ENCODE peak calls at places on chromosomes 7 and 10, in four cellular contexts. One of them, this sample, is unnamed.

GRCh38 chr10:49407552-49408137 is 11.8 kb upstream of the DRGX start:
- DNase-seq in neural progenitor cell: peak; percentile 85
- DNase-seq in colonic mucosa: peak; percentile 80
- DNase-seq in testis: peak; percentile 90
- DNase-seq in this sample: peak; percentile 86

GRCh38 chr10:29949411-29950011 is 109.9 kb downstream of the JCAD start:
- DNase-seq in neural progenitor cell: no peak
- DNase-seq in colonic mucosa: no peak
- DNase-seq in testis: no peak
- DNase-seq in this sample: no peak

GRCh38 chr10:60976687-60977086 is 32.7 kb upstream of the RHOBTB1 start:
- DNase-seq in neural progenitor cell: no peak
- DNase-seq in colonic mucosa: no peak
- DNase-seq in testis: no peak
- DNase-seq in this sample: no peak

GRCh38 chr10:28663576-28664368 is 13.5 kb upstream of the BAMBI start:
- DNase-seq in neural progenitor cell: peak; percentile 91
- DNase-seq in colonic mucosa: peak; percentile 80
- DNase-seq in testis: peak; percentile 88
- DNase-seq in this sample: peak; percentile 94

GRCh38 chr7:102285541-102286236 is 979 bp upstream of the SH2B2 start:
- DNase-seq in neural progenitor cell: peak; percentile 22
- DNase-seq in colonic mucosa: no peak
- DNase-seq in testis: no peak
- DNase-seq in this sample: no peak

GRCh38 chr7:46847126-46847525 is 734.8 kb downstream of the TNS3 start:
- DNase-seq in neural progenitor cell: no peak
- DNase-seq in colonic mucosa: no peak
- DNase-seq in testis: no peak
- DNase-seq in this sample: no peak

GRCh38 chr10:91391915-91392314 is 18.2 kb upstream of the HECTD2 start:
- DNase-seq in neural progenitor cell: no peak
- DNase-seq in colonic mucosa: no peak
- DNase-seq in testis: no peak
- DNase-seq in this sample: peak; percentile 86

GRCh38 chr10:75397571-75397921 is 4.0 kb downstream of the ZNF503 start:
- DNase-seq in neural progenitor cell: peak; percentile 54
- DNase-seq in colonic mucosa: no peak
- DNase-seq in testis: no peak
- DNase-seq in this sample: peak; percentile 50

GRCh38 chr10:112873541-112873940 is 76.5 kb upstream of the TCF7L2 start:
- DNase-seq in neural progenitor cell: no peak
- DNase-seq in colonic mucosa: no peak
- DNase-seq in testis: no peak
- DNase-seq in this sample: no peak

GRCh38 chr7:88357295-88357694 is 50.6 kb upstream of the STEAP4 start:
- DNase-seq in neural progenitor cell: no peak
- DNase-seq in colonic mucosa: peak; percentile 28
- DNase-seq in testis: peak; percentile 56
- DNase-seq in this sample: no peak

GRCh38 chr7:81462672-81463071 is 307.2 kb downstream of the HGF start:
- DNase-seq in neural progenitor cell: no peak
- DNase-seq in colonic mucosa: no peak
- DNase-seq in testis: no peak
- DNase-seq in this sample: peak; percentile 37

GRCh38 chr7:80279760-80280159 is 145.1 kb downstream of the GNAI1 start:
- DNase-seq in neural progenitor cell: no peak
- DNase-seq in colonic mucosa: no peak
- DNase-seq in testis: peak; percentile 68
- DNase-seq in this sample: peak; percentile 18

GRCh38 chr7:157925383-157925875 is 588.6 kb downstream of the DNAJB6 start:
- DNase-seq in neural progenitor cell: no peak
- DNase-seq in colonic mucosa: no peak
- DNase-seq in testis: no peak
- DNase-seq in this sample: no peak

GRCh38 chr7:44080686-44081265 is 1.6 kb downstream of the POLM start:
- DNase-seq in neural progenitor cell: no peak
- DNase-seq in colonic mucosa: no peak
- DNase-seq in testis: no peak
- DNase-seq in this sample: no peak

GRCh38 chr7:44079221-44080021 is 2.9 kb downstream of the POLM start:
- DNase-seq in neural progenitor cell: no peak
- DNase-seq in colonic mucosa: no peak
- DNase-seq in testis: no peak
- DNase-seq in this sample: no peak

GRCh38 chr7:44082541-44083207 is 344 bp upstream of the POLM start:
- DNase-seq in neural progenitor cell: peak; percentile 99
- DNase-seq in colonic mucosa: peak; percentile 98
- DNase-seq in testis: peak; percentile 100
- DNase-seq in this sample: peak; percentile 99

GRCh38 chr7:44080118-44080517 is 2.2 kb downstream of the POLM start:
- DNase-seq in neural progenitor cell: no peak
- DNase-seq in colonic mucosa: no peak
- DNase-seq in testis: no peak
- DNase-seq in this sample: no peak

GRCh38 chr7:44081266-44081748 is 1.0 kb downstream of the POLM start:
- DNase-seq in neural progenitor cell: no peak
- DNase-seq in colonic mucosa: no peak
- DNase-seq in testis: no peak
- DNase-seq in this sample: no peak
- H3K4me3 ChIP-seq in neural progenitor cell: peak overlapping the region; percentile 78
- H3K4me3 ChIP-seq in colonic mucosa: peak overlapping the region; percentile 82
- H3K4me3 ChIP-seq in testis: peak overlapping the region; percentile 95
- H3K4me3 ChIP-seq in this sample: peak overlapping the region; percentile 55

DNA sequence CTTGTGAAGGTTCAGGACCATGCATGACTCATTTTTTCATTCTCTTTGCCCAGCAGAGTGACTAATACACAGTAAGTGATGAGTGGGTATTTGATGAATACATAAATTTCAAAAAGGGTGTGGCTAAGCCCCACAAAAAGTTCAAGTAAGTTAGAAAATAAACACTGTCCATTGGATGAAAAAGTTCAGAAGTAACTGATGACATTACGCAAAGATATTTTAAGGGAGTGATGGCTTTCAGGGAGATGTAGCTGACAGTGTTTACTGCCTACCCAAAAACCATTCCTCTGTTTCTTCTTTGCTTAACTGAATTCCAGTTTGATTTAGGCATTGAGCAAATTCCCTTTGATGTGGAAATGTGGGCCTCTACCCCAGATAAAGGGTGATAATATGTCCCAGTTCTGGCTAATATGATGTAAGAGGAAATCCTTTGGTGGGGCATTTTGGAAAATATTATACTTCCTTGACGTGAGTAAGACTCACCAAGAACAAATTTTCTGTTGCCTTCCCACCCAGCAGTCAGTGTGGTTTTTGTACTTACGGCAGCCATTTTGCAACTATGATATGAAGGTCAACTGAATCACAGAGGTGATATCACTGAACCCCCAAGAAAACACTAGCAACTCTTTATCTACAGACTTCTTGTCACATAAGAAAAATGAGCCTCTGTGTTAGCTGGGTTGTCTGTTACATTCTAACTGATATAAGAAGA is 29.0 kb upstream of the EBLN1 start:
- DNase-seq in neural progenitor cell: no peak
- DNase-seq in colonic mucosa: no peak
- DNase-seq in testis: no peak
- DNase-seq in this sample: no peak
- H3K27ac ChIP-seq in neural progenitor cell: no peak overlapping the region
- H3K27ac ChIP-seq in colonic mucosa: no peak overlapping the region
- H3K27ac ChIP-seq in testis: peak overlapping the region; percentile 46
- H3K27ac ChIP-seq in this sample: no peak overlapping the region

GRCh38 chr10:73465978-73466709 is 29.7 kb downstream of the PPP3CB start:
- DNase-seq in neural progenitor cell: no peak
- DNase-seq in colonic mucosa: no peak
- DNase-seq in testis: no peak
- DNase-seq in this sample: no peak

GRCh38 chr10:73467210-73467609 is 28.6 kb downstream of the PPP3CB start:
- DNase-seq in neural progenitor cell: no peak
- DNase-seq in colonic mucosa: no peak
- DNase-seq in testis: no peak
- DNase-seq in this sample: no peak

GRCh38 chr10:73471226-73471625 is 24.6 kb downstream of the PPP3CB start:
- DNase-seq in neural progenitor cell: no peak
- DNase-seq in colonic mucosa: no peak
- DNase-seq in testis: no peak
- DNase-seq in this sample: no peak

DNA sequence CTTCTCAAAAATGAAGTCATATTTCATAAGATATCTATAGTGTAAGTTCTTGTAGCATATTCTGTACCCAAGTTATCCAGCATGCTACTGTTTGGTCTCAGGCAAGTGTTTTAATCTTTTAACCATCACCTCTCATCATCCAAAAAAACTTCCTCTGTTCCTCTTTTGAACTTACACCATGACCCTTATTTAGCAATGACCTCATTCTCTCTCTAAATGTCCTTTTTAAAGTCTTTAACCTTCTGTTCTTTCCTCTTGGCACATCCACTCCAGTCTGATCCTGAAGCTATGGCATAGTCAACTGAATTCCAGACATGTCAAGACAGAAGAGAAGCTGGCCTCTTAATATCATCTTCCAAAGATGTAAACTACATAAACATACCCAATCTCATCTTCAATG is 26.2 kb downstream of the PPP3CB start:
- DNase-seq in neural progenitor cell: no peak
- DNase-seq in colonic mucosa: no peak
- DNase-seq in testis: no peak
- DNase-seq in this sample: no peak
- H3K36me3 ChIP-seq in neural progenitor cell: peaks cover 32% of the 10 kb centered on the region
- H3K36me3 ChIP-seq in colonic mucosa: peaks cover 5% of the 10 kb centered on the region
- H3K36me3 ChIP-seq in testis: no peaks in the 10 kb centered on the region
- H3K36me3 ChIP-seq in this sample: peaks cover 34% of the 10 kb centered on the region

DNA sequence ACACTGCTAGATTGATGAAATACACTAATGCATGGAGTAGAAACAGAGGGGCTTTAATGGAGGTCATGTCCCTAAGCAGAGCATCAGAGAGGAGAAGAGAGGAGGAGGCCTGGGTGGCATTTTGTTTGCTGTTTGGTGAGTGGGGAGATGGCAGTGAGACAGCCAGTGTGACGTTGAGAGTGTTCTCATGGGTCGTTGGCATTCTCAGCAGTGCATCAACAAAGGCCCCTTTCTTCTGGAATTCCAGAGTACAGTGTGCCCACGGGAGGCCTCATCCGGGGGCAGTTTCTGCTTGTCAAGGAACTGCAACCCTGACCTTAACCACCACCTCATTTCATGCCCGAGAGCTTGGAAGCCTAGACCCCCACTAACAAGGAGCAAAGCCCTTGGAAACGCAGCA is 92.8 kb downstream of the CELF2 start:
- DNase-seq in neural progenitor cell: peak; percentile 17
- DNase-seq in colonic mucosa: no peak
- DNase-seq in testis: peak; percentile 89
- DNase-seq in this sample: no peak
- H3K4me3 ChIP-seq in neural progenitor cell: no peak overlapping the region
- H3K4me3 ChIP-seq in colonic mucosa: no peak overlapping the region
- H3K4me3 ChIP-seq in testis: no peak overlapping the region
- H3K4me3 ChIP-seq in this sample: no peak overlapping the region

GRCh38 chr10:6345404-6345803 is 142.7 kb downstream of the PFKFB3 start:
- DNase-seq in neural progenitor cell: no peak
- DNase-seq in colonic mucosa: no peak
- DNase-seq in testis: no peak
- DNase-seq in this sample: no peak

GRCh38 chr10:6346621-6347020 is 143.9 kb downstream of the PFKFB3 start:
- DNase-seq in neural progenitor cell: no peak
- DNase-seq in colonic mucosa: no peak
- DNase-seq in testis: no peak
- DNase-seq in this sample: no peak

GRCh38 chr10:6339891-6340290 is 137.2 kb downstream of the PFKFB3 start:
- DNase-seq in neural progenitor cell: no peak
- DNase-seq in colonic mucosa: no peak
- DNase-seq in testis: no peak
- DNase-seq in this sample: no peak

GRCh38 chr10:6343321-6344010 is 140.7 kb downstream of the PFKFB3 start:
- DNase-seq in neural progenitor cell: no peak
- DNase-seq in colonic mucosa: no peak
- DNase-seq in testis: no peak
- DNase-seq in this sample: no peak

DNA sequence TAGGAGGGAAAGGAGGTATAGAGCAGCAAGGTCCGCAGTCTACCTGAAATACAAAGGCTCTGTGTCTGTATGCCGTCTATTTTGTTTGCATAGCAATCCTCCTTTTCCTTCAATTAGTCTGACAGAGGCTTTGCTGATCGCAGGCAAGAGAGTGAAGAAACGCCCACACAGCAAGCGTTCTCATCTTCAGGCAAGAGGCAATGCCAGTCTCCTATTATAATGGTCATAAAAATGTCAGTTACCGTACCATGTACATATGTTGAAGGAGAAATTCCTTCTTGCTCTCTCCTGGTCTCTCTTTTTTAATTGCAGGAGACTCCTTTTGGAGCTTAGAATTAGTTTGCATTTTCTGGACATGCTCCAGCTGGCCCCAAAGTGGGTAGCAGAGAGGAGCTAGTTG is 139.4 kb downstream of the PFKFB3 start:
- DNase-seq in neural progenitor cell: no peak
- DNase-seq in colonic mucosa: no peak
- DNase-seq in testis: no peak
- DNase-seq in this sample: no peak
- H3K27ac ChIP-seq in neural progenitor cell: no peak overlapping the region
- H3K27ac ChIP-seq in colonic mucosa: no peak overlapping the region
- H3K27ac ChIP-seq in testis: no peak overlapping the region
- H3K27ac ChIP-seq in this sample: no peak overlapping the region

This sample was measured in cardiac muscle cell.